ENCODE peak calls at places on chromosomes 4 and X, in four cellular contexts. A is suprapubic skin, H is uterus, D is left ventricle myocardium inferior. J is an unnamed sample. For H3K9me3, the result is how much of the 10 kb centered on the place peaks cover.

GRCh38 chr4:82138376-82138775 is 235.4 kb downstream of the HNRNPD start:
- DNase-seq in A (no peak), H (no peak), D (no peak), J (no peak)

GRCh38 chr4:55358668-55359067 is 12.6 kb downstream of the SRD5A3 start:
- DNase-seq in D (no peak), A (no peak), H (peak), J (no peak)

GRCh38 chr4:7811536-7812190 is 128.0 kb downstream of the AFAP1 start:
- DNase-seq in A (no peak), H (peak), D (peak), J (peak)

GRCh38 chr4:73866236-73866635 is 3.0 kb upstream of the CXCL1 start:
- DNase-seq in D (no peak), A (no peak), H (no peak), J (no peak)

GRCh38 chrX:135931644-135932487 is 38.4 kb downstream of the SAGE1 start:
- DNase-seq in H (peak), A (no peak), D (peak), J (no peak)

GRCh38 chr4:72631296-72631695 is 62.3 kb upstream of the ADAMTS3 start:
- DNase-seq in H (peak), D (peak), A (no peak), J (no peak)

GRCh38 chr4:165711912-165712311 is 161.1 kb upstream of the TLL1 start:
- DNase-seq in H (no peak), D (no peak), A (no peak), J (no peak)

GRCh38 chr4:171812377-171813194 is 618 bp upstream of the GALNTL6 start:
- DNase-seq in H (no peak), D (no peak), A (no peak), J (peak)

GRCh38 chr4:87073187-87073569 is 138.4 kb downstream of the AFF1 start:
- DNase-seq in A (no peak), H (no peak), D (no peak), J (no peak)

GRCh38 chrX:8323356-8323755 is 141.3 kb upstream of the VCX3B start:
- DNase-seq in D (no peak), A (no peak), H (no peak), J (no peak)

GRCh38 chr4:17866790-17867189 is 56.0 kb downstream of the NCAPG start:
- DNase-seq in H (no peak), D (no peak), A (no peak), J (no peak)

GRCh38 chr4:90950385-90950841 is 823.2 kb downstream of the CCSER1 start:
- DNase-seq in H (no peak), D (no peak), A (no peak), J (no peak)

GRCh38 chr4:129583868-129584267 is 487.9 kb downstream of the C4orf33 start:
- DNase-seq in H (no peak), D (peak), A (no peak), J (peak)

GRCh38 chr4:173025131-173025530 is 143.5 kb upstream of the GALNT7 start:
- DNase-seq in A (no peak), D (no peak), H (peak), J (peak)

GRCh38 chrX:27953161-27953560 is 28.1 kb downstream of the DCAF8L1 start:
- DNase-seq in A (no peak), H (no peak), D (no peak), J (no peak)

GRCh38 chrX:105872921-105873320 is 50.6 kb downstream of the NRK start:
- DNase-seq in D (no peak), A (no peak), H (no peak), J (peak)

GRCh38 chrX:153925739-153926593 is at the start of gene ARHGAP4:
- DNase-seq in A (no peak), D (no peak), H (no peak), J (no peak)

GRCh38 chrX:67612231-67612630 is 68.4 kb downstream of the AR start:
- DNase-seq in D (no peak), A (no peak), H (no peak), J (no peak)

GRCh38 chr4:124953059-124953850 is 240.7 kb upstream of the ANKRD50 start:
- DNase-seq in D (no peak), H (no peak), A (no peak), J (no peak)

GRCh38 chr4:39621582-39621981 is 17.1 kb downstream of the SMIM14 start:
- DNase-seq in D (no peak), H (peak), A (no peak), J (peak)

GRCh38 chr4:109433281-109434006 is at the start of gene SEC24B:
- DNase-seq in D (peak), A (peak), H (peak), J (peak)

GRCh38 chr4:152398060-152398459 is 137.8 kb downstream of the FBXW7 start:
- DNase-seq in D (no peak), A (no peak), H (no peak), J (no peak)

GRCh38 chrX:54208531-54208930 is 25.5 kb upstream of the FAM120C start:
- DNase-seq in H (no peak), D (no peak), A (no peak), J (no peak)

GRCh38 chr4:173505924-173506779 is 23.9 kb downstream of the HAND2 start:
- DNase-seq in D (peak), H (peak), A (no peak), J (peak)

GRCh38 chrX:24694825-24695224 is 1.1 kb downstream of the POLA1 start:
- DNase-seq in A (no peak), D (no peak), H (no peak), J (no peak)

GRCh38 chrX:32582729-32583128 is 628.6 kb downstream of the DMD start:
- DNase-seq in H (no peak), A (no peak), D (no peak), J (no peak)

DNA sequence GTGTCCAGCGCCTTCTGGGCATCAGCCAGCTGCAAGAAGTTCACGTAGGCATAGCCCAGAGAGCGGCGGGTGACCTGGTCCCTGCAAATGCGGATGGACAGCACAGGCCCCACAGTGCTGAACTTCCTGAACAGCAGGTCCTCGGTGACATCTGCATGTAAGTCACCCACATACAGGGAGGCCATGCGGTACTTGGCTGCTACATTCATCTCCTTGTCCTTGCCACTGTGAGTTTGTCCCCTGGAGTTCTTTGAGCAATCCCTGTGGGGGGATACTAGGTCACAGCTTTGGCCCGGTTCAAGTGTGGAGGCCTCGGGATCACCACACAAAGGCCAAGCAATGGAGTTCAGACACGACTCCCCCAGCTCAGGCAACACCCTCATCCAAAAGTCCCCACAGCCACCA is 776 bp downstream of the PABPC4L start:
- DNase-seq in D (no peak), A (no peak), H (no peak), J (peak)
- H3K4me3 ChIP-seq in D (peak), A (peak), H (peak), J (peak)

GRCh38 chr4:161101881-161102280 is 1061.9 kb downstream of the FSTL5 start:
- DNase-seq in D (no peak), A (no peak), H (no peak), J (no peak)
- H3K9me3 ChIP-seq in D (under half), A (under half), H (under half), J (under half)

DNA sequence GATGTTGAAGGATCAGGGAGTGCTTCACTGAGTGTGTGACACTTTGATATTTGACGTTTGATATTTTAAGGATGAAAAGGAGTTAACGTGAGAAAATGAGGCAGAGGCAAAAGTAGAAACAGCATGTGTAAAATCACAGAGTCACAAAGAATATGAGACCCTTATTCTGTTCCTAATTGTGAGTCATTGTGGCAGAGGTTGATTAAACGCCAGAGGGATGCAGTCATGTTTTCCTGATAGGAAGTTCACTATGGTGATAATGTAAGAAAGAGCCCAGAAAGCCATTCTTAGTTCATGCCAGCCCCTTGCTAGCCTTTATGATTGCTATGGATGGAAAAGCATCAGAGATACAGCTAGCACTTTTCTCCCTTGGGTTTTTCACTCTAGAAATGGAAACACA is 33.5 kb upstream of the IGSF1 start:
- DNase-seq in A (no peak), H (no peak), D (no peak), J (no peak)
- H3K4me3 ChIP-seq in A (no peak), H (no peak), D (no peak), J (no peak)

GRCh38 chrX:81876437-81876836 is 674.5 kb downstream of the SH3BGRL start:
- DNase-seq in H (no peak), D (no peak), A (no peak), J (no peak)
- H3K9me3 ChIP-seq in H (under half), D (under half), A (under half), J (under half)

GRCh38 chr4:99402765-99403164 is 32.4 kb downstream of the ADH7 start:
- DNase-seq in D (no peak), A (no peak), H (no peak), J (no peak)

GRCh38 chr4:99403380-99404194 is 31.6 kb downstream of the ADH7 start:
- DNase-seq in H (no peak), D (no peak), A (no peak), J (no peak)

GRCh38 chr4:99405433-99406115 is 29.6 kb downstream of the ADH7 start:
- DNase-seq in D (peak), A (no peak), H (peak), J (peak)

GRCh38 chr4:99408346-99408745 is 26.8 kb downstream of the ADH7 start:
- DNase-seq in D (no peak), H (no peak), A (no peak), J (no peak)

GRCh38 chr4:99404595-99405287 is 30.4 kb downstream of the ADH7 start:
- DNase-seq in A (no peak), D (no peak), H (no peak), J (peak)
- H3K4me3 ChIP-seq in A (no peak), D (no peak), H (no peak), J (no peak)

DNA sequence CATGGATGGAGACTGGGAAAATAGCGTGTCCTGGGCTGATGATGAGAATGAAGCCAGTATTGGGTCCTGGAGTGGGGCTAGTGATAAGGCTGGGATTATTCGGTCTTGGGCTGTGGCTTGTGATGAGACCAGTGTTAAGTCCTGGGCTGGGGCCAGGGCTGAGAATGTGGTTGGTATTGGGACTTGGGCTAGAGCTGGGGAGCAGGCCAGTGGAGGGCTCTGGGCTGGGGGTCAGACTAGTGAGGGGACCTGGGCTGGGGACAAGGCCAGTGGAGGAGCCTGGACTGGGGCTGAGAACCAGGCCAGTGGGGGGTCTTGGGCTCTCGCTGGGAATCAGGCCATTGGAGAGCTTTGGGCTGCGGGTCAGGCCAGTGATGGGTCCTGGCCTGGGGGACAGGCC is 6.7 kb downstream of the ARMCX4 start:
- DNase-seq in A (no peak), D (no peak), H (no peak), J (no peak)
- H3K9me3 ChIP-seq in A (under half), D (under half), H (under half), J (under half)

GRCh38 chrX:44253573-44253942 is 89.9 kb downstream of the EFHC2 start:
- DNase-seq in H (no peak), A (no peak), D (no peak), J (no peak)
- H3K4me3 ChIP-seq in H (no peak), A (peak), D (peak), J (peak)

DNA sequence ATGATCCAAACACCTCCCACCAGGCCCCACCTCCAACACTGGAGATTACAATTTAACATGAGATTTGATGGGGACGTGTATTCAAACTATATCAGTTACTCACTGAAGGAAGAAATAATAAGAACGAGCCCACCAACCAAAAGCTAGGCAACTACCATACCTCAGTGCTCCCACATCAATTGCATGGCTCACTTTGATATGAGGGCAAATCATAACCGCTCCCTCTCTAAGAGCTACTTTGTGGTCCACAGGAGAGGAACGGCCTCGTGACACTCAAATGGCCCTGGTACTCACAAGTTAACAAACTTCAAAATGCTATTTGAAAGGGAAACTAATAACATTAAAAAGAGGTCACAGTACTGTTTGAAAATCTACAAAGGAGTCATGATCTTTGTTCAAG is 170.7 kb upstream of the SLC7A11 start:
- DNase-seq in H (no peak), D (no peak), A (no peak), J (no peak)
- H3K9me3 ChIP-seq in H (under half), D (under half), A (under half), J (under half)

DNA sequence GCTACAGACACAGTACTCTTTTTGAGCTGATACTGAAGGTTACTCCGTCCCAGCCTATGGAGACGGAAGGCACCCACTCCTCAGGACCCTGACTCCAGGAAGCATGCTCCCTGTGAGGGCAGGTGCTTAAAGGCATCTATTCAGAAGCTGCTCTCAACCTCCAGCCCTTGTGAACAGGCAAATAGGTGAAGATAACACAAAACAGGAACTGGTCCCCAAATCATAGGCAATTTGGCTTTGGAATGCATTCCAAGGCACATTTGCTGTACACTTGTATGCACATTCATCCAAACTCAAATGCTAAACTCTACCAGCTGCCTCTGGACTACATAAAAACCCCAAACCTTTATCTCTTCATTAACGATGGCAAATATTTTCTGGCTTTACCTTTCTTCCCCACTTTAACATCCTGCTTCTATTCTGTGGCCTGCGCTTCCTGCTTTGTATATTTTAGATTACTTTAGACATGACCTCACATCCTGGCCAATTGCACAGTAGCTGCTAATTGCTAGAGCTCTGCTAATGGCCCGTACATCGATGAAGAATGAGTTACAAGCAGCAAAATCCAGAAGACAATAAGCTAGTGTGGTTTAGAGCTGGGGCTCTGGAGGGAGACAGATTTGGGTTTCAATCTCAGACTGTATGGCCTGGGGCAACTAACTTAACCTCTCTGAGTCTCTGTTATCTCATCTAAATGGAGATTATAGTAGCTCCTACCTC is 3.2 kb downstream of the SEL1L3 start:
- DNase-seq in A (no peak), H (no peak), D (no peak), J (no peak)
- H3K4me3 ChIP-seq in A (no peak), H (no peak), D (no peak), J (no peak)

J was measured in heart left ventricle.